ENCODE peak calls at places on chromosomes 16 and 17, in ten cellular contexts. One of them, this sample, is unnamed.

GRCh38 chr16:66853261-66854139 is 9.3 kb downstream of the CA7 start:
- DNase-seq in transverse colon: no peak
- DNase-seq in uterus: no peak
- DNase-seq in Peyer's patch: no peak
- DNase-seq in breast epithelium: no peak
- DNase-seq in HCT116: no peak
- DNase-seq in endothelial cell of umbilical vein: no peak
- DNase-seq in upper lobe of left lung: no peak
- DNase-seq in body of pancreas: no peak
- DNase-seq in ovary: no peak
- DNase-seq in this sample: no peak

GRCh38 chr17:35731932-35732805 is 730 bp downstream of the RASL10B start:
- DNase-seq in upper lobe of left lung: no peak
- DNase-seq in uterus: no peak
- DNase-seq in transverse colon: no peak
- DNase-seq in body of pancreas: peak; percentile 43
- DNase-seq in endothelial cell of umbilical vein: no peak
- DNase-seq in ovary: no peak
- DNase-seq in Peyer's patch: no peak
- DNase-seq in breast epithelium: peak; percentile 16
- DNase-seq in HCT116: no peak
- DNase-seq in this sample: no peak

GRCh38 chr16:89936981-89937380 is 11.6 kb upstream of the DEF8 start:
- DNase-seq in ovary: no peak
- DNase-seq in Peyer's patch: no peak
- DNase-seq in transverse colon: no peak
- DNase-seq in upper lobe of left lung: no peak
- DNase-seq in body of pancreas: no peak
- DNase-seq in endothelial cell of umbilical vein: no peak
- DNase-seq in breast epithelium: no peak
- DNase-seq in HCT116: no peak
- DNase-seq in uterus: no peak
- DNase-seq in this sample: no peak

GRCh38 chr16:67988675-67989074 is 8.4 kb upstream of the DPEP3 start:
- DNase-seq in endothelial cell of umbilical vein: no peak
- DNase-seq in HCT116: no peak
- DNase-seq in upper lobe of left lung: no peak
- DNase-seq in breast epithelium: no peak
- DNase-seq in Peyer's patch: no peak
- DNase-seq in uterus: no peak
- DNase-seq in body of pancreas: no peak
- DNase-seq in transverse colon: no peak
- DNase-seq in ovary: no peak
- DNase-seq in this sample: no peak

GRCh38 chr16:57480127-57480753 is 6.1 kb downstream of the DOK4 start:
- DNase-seq in body of pancreas: peak; percentile 90
- DNase-seq in upper lobe of left lung: peak; percentile 77
- DNase-seq in Peyer's patch: no peak
- DNase-seq in endothelial cell of umbilical vein: no peak
- DNase-seq in breast epithelium: no peak
- DNase-seq in transverse colon: peak; percentile 90
- DNase-seq in HCT116: no peak
- DNase-seq in uterus: peak; percentile 68
- DNase-seq in ovary: peak; percentile 53
- DNase-seq in this sample: peak; percentile 89

GRCh38 chr17:74296548-74296936 is 22.5 kb downstream of the DNAI2 start:
- DNase-seq in Peyer's patch: no peak
- DNase-seq in HCT116: peak; percentile 57
- DNase-seq in ovary: peak; percentile 77
- DNase-seq in breast epithelium: no peak
- DNase-seq in uterus: peak; percentile 54
- DNase-seq in body of pancreas: peak; percentile 76
- DNase-seq in endothelial cell of umbilical vein: peak; percentile 7
- DNase-seq in transverse colon: peak; percentile 42
- DNase-seq in upper lobe of left lung: peak; percentile 67
- DNase-seq in this sample: peak; percentile 40

GRCh38 chr17:80152057-80152831 is 5.3 kb upstream of the EIF4A3 start:
- DNase-seq in uterus: peak; percentile 35
- DNase-seq in breast epithelium: no peak
- DNase-seq in endothelial cell of umbilical vein: no peak
- DNase-seq in ovary: peak; percentile 43
- DNase-seq in upper lobe of left lung: no peak
- DNase-seq in Peyer's patch: no peak
- DNase-seq in transverse colon: no peak
- DNase-seq in HCT116: no peak
- DNase-seq in body of pancreas: no peak
- DNase-seq in this sample: no peak

GRCh38 chr16:82079892-82080291 is 44.8 kb downstream of the HSD17B2 start:
- DNase-seq in endothelial cell of umbilical vein: no peak
- DNase-seq in transverse colon: no peak
- DNase-seq in breast epithelium: no peak
- DNase-seq in Peyer's patch: no peak
- DNase-seq in uterus: no peak
- DNase-seq in upper lobe of left lung: no peak
- DNase-seq in body of pancreas: no peak
- DNase-seq in HCT116: no peak
- DNase-seq in ovary: no peak
- DNase-seq in this sample: no peak

GRCh38 chr17:17186051-17186450 is 20.1 kb downstream of the PLD6 start:
- DNase-seq in breast epithelium: peak; percentile 42
- DNase-seq in Peyer's patch: no peak
- DNase-seq in endothelial cell of umbilical vein: no peak
- DNase-seq in HCT116: no peak
- DNase-seq in uterus: no peak
- DNase-seq in ovary: no peak
- DNase-seq in transverse colon: no peak
- DNase-seq in upper lobe of left lung: peak; percentile 44
- DNase-seq in body of pancreas: peak; percentile 49
- DNase-seq in this sample: no peak

GRCh38 chr16:14632693-14633569 is at the start of gene BFAR:
- DNase-seq in body of pancreas: peak; percentile 99
- DNase-seq in upper lobe of left lung: peak; percentile 99
- DNase-seq in endothelial cell of umbilical vein: peak; percentile 97
- DNase-seq in Peyer's patch: peak; percentile 99
- DNase-seq in breast epithelium: peak; percentile 98
- DNase-seq in HCT116: peak; percentile 89
- DNase-seq in ovary: peak; percentile 99
- DNase-seq in uterus: peak; percentile 99
- DNase-seq in transverse colon: peak; percentile 100
- DNase-seq in this sample: peak; percentile 94

GRCh38 chr16:66750279-66751134 is 902 bp downstream of the DYNC1LI2 start:
- DNase-seq in transverse colon: no peak
- DNase-seq in uterus: no peak
- DNase-seq in ovary: no peak
- DNase-seq in body of pancreas: no peak
- DNase-seq in upper lobe of left lung: no peak
- DNase-seq in Peyer's patch: no peak
- DNase-seq in breast epithelium: no peak
- DNase-seq in HCT116: no peak
- DNase-seq in endothelial cell of umbilical vein: no peak
- DNase-seq in this sample: no peak

GRCh38 chr17:27550291-27550930 is 80.6 kb upstream of the LGALS9 start:
- DNase-seq in body of pancreas: no peak
- DNase-seq in transverse colon: no peak
- DNase-seq in ovary: no peak
- DNase-seq in breast epithelium: no peak
- DNase-seq in uterus: no peak
- DNase-seq in HCT116: no peak
- DNase-seq in upper lobe of left lung: no peak
- DNase-seq in Peyer's patch: no peak
- DNase-seq in endothelial cell of umbilical vein: no peak
- DNase-seq in this sample: no peak

GRCh38 chr17:63024716-63025115 is 58.7 kb downstream of the TANC2 start:
- DNase-seq in Peyer's patch: no peak
- DNase-seq in upper lobe of left lung: no peak
- DNase-seq in HCT116: no peak
- DNase-seq in breast epithelium: no peak
- DNase-seq in body of pancreas: no peak
- DNase-seq in ovary: no peak
- DNase-seq in endothelial cell of umbilical vein: no peak
- DNase-seq in transverse colon: no peak
- DNase-seq in uterus: no peak
- DNase-seq in this sample: no peak

DNA sequence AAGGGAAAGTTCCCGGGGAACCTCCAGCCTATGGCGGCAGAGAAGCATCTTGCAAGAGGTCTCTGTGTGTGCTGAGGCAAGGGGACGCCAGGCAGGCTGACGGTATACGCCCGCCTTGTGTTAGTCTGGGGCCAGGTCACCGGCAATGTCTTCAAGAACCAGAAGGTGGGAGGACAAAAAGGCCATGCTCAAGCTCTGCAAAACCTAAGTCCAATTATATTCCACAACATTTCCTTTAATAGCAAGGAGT is 292 bp downstream of the ZNF668 start:
- DNase-seq in breast epithelium: no peak
- DNase-seq in body of pancreas: no peak
- DNase-seq in endothelial cell of umbilical vein: no peak
- DNase-seq in transverse colon: no peak
- DNase-seq in HCT116: no peak
- DNase-seq in Peyer's patch: no peak
- DNase-seq in ovary: no peak
- DNase-seq in uterus: no peak
- DNase-seq in upper lobe of left lung: no peak
- DNase-seq in this sample: no peak
- TF ChIP-seq POLR2A in breast epithelium: no peak
- TF ChIP-seq POLR2A in body of pancreas: no peak
- TF ChIP-seq POLR2A in endothelial cell of umbilical vein: no peak
- TF ChIP-seq POLR2A in transverse colon: no peak
- TF ChIP-seq POLR2A in HCT116: peak; percentile 42
- TF ChIP-seq POLR2A in Peyer's patch: peak; percentile 7
- TF ChIP-seq POLR2A in ovary: no peak
- TF ChIP-seq POLR2A in uterus: no peak
- TF ChIP-seq POLR2A in upper lobe of left lung: no peak
- TF ChIP-seq POLR2A in this sample: peak; percentile 43

GRCh38 chr17:7512105-7512504 is 27.9 kb downstream of the POLR2A start:
- DNase-seq in transverse colon: no peak
- DNase-seq in ovary: no peak
- DNase-seq in HCT116: no peak
- DNase-seq in upper lobe of left lung: no peak
- DNase-seq in endothelial cell of umbilical vein: no peak
- DNase-seq in uterus: no peak
- DNase-seq in body of pancreas: no peak
- DNase-seq in Peyer's patch: no peak
- DNase-seq in breast epithelium: no peak
- DNase-seq in this sample: no peak

GRCh38 chr17:7511108-7511507 is 26.9 kb downstream of the POLR2A start:
- DNase-seq in uterus: no peak
- DNase-seq in HCT116: no peak
- DNase-seq in upper lobe of left lung: no peak
- DNase-seq in breast epithelium: no peak
- DNase-seq in endothelial cell of umbilical vein: no peak
- DNase-seq in body of pancreas: no peak
- DNase-seq in Peyer's patch: no peak
- DNase-seq in ovary: no peak
- DNase-seq in transverse colon: no peak
- DNase-seq in this sample: no peak

GRCh38 chr17:7508150-7508549 is 24.0 kb downstream of the POLR2A start:
- DNase-seq in transverse colon: no peak
- DNase-seq in HCT116: no peak
- DNase-seq in Peyer's patch: no peak
- DNase-seq in ovary: no peak
- DNase-seq in upper lobe of left lung: no peak
- DNase-seq in endothelial cell of umbilical vein: no peak
- DNase-seq in breast epithelium: no peak
- DNase-seq in uterus: no peak
- DNase-seq in body of pancreas: no peak
- DNase-seq in this sample: no peak

GRCh38 chr17:7509937-7510336 is 25.8 kb downstream of the POLR2A start:
- DNase-seq in transverse colon: no peak
- DNase-seq in uterus: no peak
- DNase-seq in breast epithelium: no peak
- DNase-seq in HCT116: no peak
- DNase-seq in upper lobe of left lung: no peak
- DNase-seq in ovary: no peak
- DNase-seq in Peyer's patch: no peak
- DNase-seq in endothelial cell of umbilical vein: no peak
- DNase-seq in body of pancreas: no peak
- DNase-seq in this sample: no peak

GRCh38 chr17:7508846-7509245 is 24.7 kb downstream of the POLR2A start:
- DNase-seq in uterus: no peak
- DNase-seq in HCT116: no peak
- DNase-seq in upper lobe of left lung: no peak
- DNase-seq in breast epithelium: no peak
- DNase-seq in endothelial cell of umbilical vein: no peak
- DNase-seq in transverse colon: no peak
- DNase-seq in ovary: no peak
- DNase-seq in body of pancreas: no peak
- DNase-seq in Peyer's patch: no peak
- DNase-seq in this sample: no peak
- TF ChIP-seq POLR2A in uterus: no peak
- TF ChIP-seq POLR2A in HCT116: no peak
- TF ChIP-seq POLR2A in upper lobe of left lung: no peak
- TF ChIP-seq POLR2A in breast epithelium: no peak
- TF ChIP-seq POLR2A in endothelial cell of umbilical vein: no peak
- TF ChIP-seq POLR2A in transverse colon: no peak
- TF ChIP-seq POLR2A in ovary: no peak
- TF ChIP-seq POLR2A in body of pancreas: no peak
- TF ChIP-seq POLR2A in Peyer's patch: no peak
- TF ChIP-seq POLR2A in this sample: no peak

DNA sequence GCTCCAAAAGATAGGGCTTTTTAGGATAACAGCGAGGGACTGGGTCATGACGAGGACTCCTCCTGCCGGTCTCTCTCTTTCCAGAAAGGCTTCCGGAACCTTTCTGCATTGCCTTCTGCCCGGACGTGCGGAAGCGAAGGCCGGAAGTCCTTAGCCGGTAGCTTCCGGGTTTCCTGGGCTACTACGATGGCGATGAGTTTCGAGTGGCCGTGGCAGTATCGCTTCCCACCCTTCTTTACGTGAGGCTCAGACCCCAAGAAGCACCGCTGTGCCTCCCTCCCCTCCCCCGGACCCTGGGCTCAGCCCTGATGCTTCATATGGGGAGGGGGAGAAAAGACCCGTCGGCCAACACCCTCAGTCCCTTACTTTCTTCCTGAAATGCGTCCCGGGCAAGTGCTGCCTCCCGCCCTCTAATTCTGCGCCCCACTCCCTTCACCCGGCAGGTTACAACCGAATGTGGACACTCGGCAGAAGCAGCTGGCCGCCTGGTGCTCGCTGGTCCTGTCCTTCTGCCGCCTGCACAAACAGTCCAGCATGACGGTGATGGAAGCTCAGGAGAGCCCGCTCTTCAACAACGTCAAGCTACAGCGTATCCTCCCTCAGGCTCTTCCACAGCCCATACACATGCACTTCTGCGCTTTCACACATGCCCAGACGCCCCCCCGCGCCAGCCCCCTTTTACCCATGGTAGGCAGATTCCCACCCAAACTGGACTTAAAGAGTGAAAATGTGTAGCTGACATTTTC is at the start of gene VPS25:
- DNase-seq in upper lobe of left lung: peak; percentile 85
- DNase-seq in transverse colon: peak; percentile 84
- DNase-seq in body of pancreas: peak; percentile 78
- DNase-seq in endothelial cell of umbilical vein: peak; percentile 61
- DNase-seq in uterus: peak; percentile 83
- DNase-seq in ovary: peak; percentile 77
- DNase-seq in breast epithelium: peak; percentile 64
- DNase-seq in HCT116: peak; percentile 75
- DNase-seq in Peyer's patch: peak; percentile 73
- DNase-seq in this sample: peak; percentile 83
- TF ChIP-seq POLR2A in upper lobe of left lung: peak; percentile 31
- TF ChIP-seq POLR2A in transverse colon: peak; percentile 68
- TF ChIP-seq POLR2A in body of pancreas: peak; percentile 26
- TF ChIP-seq POLR2A in endothelial cell of umbilical vein: peak; percentile 93
- TF ChIP-seq POLR2A in uterus: no peak
- TF ChIP-seq POLR2A in ovary: peak; percentile 75
- TF ChIP-seq POLR2A in breast epithelium: peak; percentile 61
- TF ChIP-seq POLR2A in HCT116: peak; percentile 92
- TF ChIP-seq POLR2A in Peyer's patch: peak; percentile 54
- TF ChIP-seq POLR2A in this sample: peak; percentile 93

GRCh38 chr17:49521521-49522185 is 26.6 kb downstream of the NGFR start:
- DNase-seq in ovary: no peak
- DNase-seq in endothelial cell of umbilical vein: no peak
- DNase-seq in body of pancreas: no peak
- DNase-seq in HCT116: no peak
- DNase-seq in Peyer's patch: no peak
- DNase-seq in upper lobe of left lung: no peak
- DNase-seq in breast epithelium: no peak
- DNase-seq in transverse colon: no peak
- DNase-seq in uterus: peak; percentile 52
- DNase-seq in this sample: no peak
- TF ChIP-seq POLR2A in ovary: no peak
- TF ChIP-seq POLR2A in endothelial cell of umbilical vein: no peak
- TF ChIP-seq POLR2A in body of pancreas: no peak
- TF ChIP-seq POLR2A in HCT116: no peak
- TF ChIP-seq POLR2A in Peyer's patch: no peak
- TF ChIP-seq POLR2A in upper lobe of left lung: no peak
- TF ChIP-seq POLR2A in breast epithelium: no peak
- TF ChIP-seq POLR2A in transverse colon: no peak
- TF ChIP-seq POLR2A in uterus: no peak
- TF ChIP-seq POLR2A in this sample: no peak

This sample was measured in H54.